ENCODE peak calls at places on chromosomes 6 and 20, in four cellular contexts. L is IMR-90, I is H9, Z is H1. E is an unnamed sample.

GRCh38 chr6:116328528-116328903 is 42.2 kb upstream of the DSE start:
- DNase-seq in I (no peak), L (peak), Z (no peak), E (no peak)

GRCh38 chr6:136113736-136114173 is 136.4 kb downstream of the MTFR2 start:
- DNase-seq in L (peak), I (peak), Z (no peak), E (peak)

GRCh38 chr6:39466664-39467063 is 144.2 kb upstream of the KCNK16 start:
- DNase-seq in Z (no peak), I (no peak), L (no peak), E (no peak)

GRCh38 chr6:42709871-42710270 is 12.5 kb downstream of the PRPH2 start:
- DNase-seq in L (no peak), I (no peak), Z (no peak), E (no peak)

GRCh38 chr6:129605095-129605494 is 104.9 kb downstream of the ARHGAP18 start:
- DNase-seq in I (no peak), Z (no peak), L (no peak), E (no peak)

GRCh38 chr20:45867811-45868176 is 10.4 kb downstream of the ZSWIM3 start:
- DNase-seq in L (peak), Z (no peak), I (no peak), E (peak)

GRCh38 chr6:20208687-20209378 is 3.4 kb downstream of the MBOAT1 start:
- DNase-seq in I (no peak), Z (no peak), L (no peak), E (no peak)

GRCh38 chr6:119575721-119576120 is 226.2 kb upstream of the MAN1A1 start:
- DNase-seq in L (peak), Z (no peak), I (no peak), E (no peak)

GRCh38 chr6:93474733-93475179 is 55.4 kb upstream of the EPHA7 start:
- DNase-seq in L (no peak), I (no peak), Z (no peak), E (no peak)

GRCh38 chr6:50655848-50656453 is 57.4 kb upstream of the TFAP2D start:
- DNase-seq in L (peak), Z (no peak), I (no peak), E (peak)

GRCh38 chr20:45487231-45487635 is 17.7 kb downstream of the WFDC2 start:
- DNase-seq in Z (peak), L (no peak), I (peak), E (peak)

GRCh38 chr20:44901972-44902371 is 7.9 kb upstream of the PABPC1L start:
- DNase-seq in L (peak), I (no peak), Z (no peak), E (peak)

GRCh38 chr6:99641270-99641669 is 34.6 kb downstream of the PRDM13 start:
- DNase-seq in I (no peak), Z (no peak), L (no peak), E (no peak)

GRCh38 chr6:90216081-90216977 is 80.3 kb downstream of the BACH2 start:
- DNase-seq in Z (no peak), L (peak), I (peak), E (peak)

GRCh38 chr20:18813483-18813882 is at the start of gene SCP2D1:
- DNase-seq in I (no peak), L (no peak), Z (no peak), E (peak)

GRCh38 chr6:87742106-87742505 is 40.1 kb upstream of the AKIRIN2 start:
- DNase-seq in Z (no peak), I (no peak), L (no peak), E (no peak)

GRCh38 chr20:8045946-8046345 is 26.4 kb upstream of the TMX4 start:
- DNase-seq in I (no peak), Z (no peak), L (no peak), E (peak)

GRCh38 chr20:8522191-8522590 is 390.1 kb downstream of the PLCB1 start:
- DNase-seq in I (no peak), L (no peak), Z (no peak), E (no peak)

GRCh38 chr6:48764261-48764660 is 653.3 kb upstream of the PTCHD4 start:
- DNase-seq in Z (no peak), I (no peak), L (peak), E (no peak)
- H3K56ac ChIP-seq in Z (no peak), I (no peak), L (no peak), E (no peak)

GRCh38 chr6:31352497-31353368 is 4.2 kb downstream of the HLA-B start:
- DNase-seq in L (no peak), I (no peak), Z (no peak), E (no peak)
- H3K56ac ChIP-seq in L (no peak), I (no peak), Z (no peak), E (no peak)

DNA sequence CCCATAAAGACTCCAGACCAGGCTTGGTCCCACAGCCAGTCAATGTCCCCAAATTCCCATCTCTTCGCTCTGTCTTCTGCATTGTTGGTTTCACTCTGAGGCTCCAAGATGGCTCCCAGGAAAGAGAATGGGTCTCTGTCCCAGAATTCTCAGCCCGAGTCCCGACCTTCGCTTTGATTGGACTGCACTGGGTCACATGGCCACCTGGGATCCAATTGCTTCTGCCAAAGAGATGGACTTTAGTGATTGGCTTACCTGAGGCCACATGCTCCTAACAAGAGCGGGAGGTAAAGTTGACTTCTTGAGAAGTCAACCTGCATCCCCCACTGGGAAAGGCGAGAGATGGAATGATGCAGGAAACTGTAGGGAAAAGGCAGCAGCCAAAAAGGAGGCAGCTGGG is 104.7 kb upstream of the PMEPA1 start:
- DNase-seq in L (no peak), Z (no peak), I (no peak), E (no peak)
- H3K56ac ChIP-seq in L (no peak), Z (no peak), I (no peak), E (no peak)

GRCh38 chr6:45256697-45257695 is 71.1 kb upstream of the RUNX2 start:
- DNase-seq in L (peak), I (no peak), Z (no peak), E (no peak)
- H3K56ac ChIP-seq in L (no peak), I (no peak), Z (no peak), E (no peak)

GRCh38 chr20:2822073-2822472 is 5.9 kb downstream of the TMEM239 start:
- DNase-seq in L (peak), Z (peak), I (no peak), E (no peak)
- H3K56ac ChIP-seq in L (no peak), Z (no peak), I (no peak), E (no peak)

DNA sequence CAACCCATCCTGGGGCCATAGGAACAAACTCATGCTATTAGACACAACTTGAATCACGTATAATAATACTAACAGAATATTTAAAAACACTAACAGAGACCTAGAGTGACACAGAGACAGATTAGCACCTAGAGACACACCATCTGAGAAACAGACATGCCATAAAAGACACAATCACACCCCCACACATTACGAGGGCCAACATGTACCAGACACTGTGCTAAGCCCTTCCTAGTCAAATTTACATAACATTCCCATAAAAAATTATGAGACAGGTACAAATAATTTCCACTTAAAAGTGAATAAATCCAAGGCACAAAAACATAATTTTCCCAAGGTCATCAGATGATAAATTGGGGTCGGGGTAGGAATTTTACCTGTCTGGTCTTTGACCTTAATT is 141.1 kb upstream of the PRSS16 start:
- DNase-seq in L (no peak), I (no peak), Z (no peak), E (no peak)
- H3K56ac ChIP-seq in L (no peak), I (no peak), Z (no peak), E (no peak)

GRCh38 chr6:143357152-143357551 is 93.3 kb downstream of the ADAT2 start:
- DNase-seq in Z (no peak), I (no peak), L (no peak), E (no peak)
- H3K56ac ChIP-seq in Z (no peak), I (no peak), L (no peak), E (no peak)